ENCODE peak calls at places on chromosomes 7 and 10, in nine cellular contexts. X is breast epithelium, V is body of pancreas, H is uterus, U is HCT116, K is adrenal gland, G is IMR-90, R is NB4, I is A549. N is an unnamed sample.

GRCh38 chr10:31618541-31619291 is 299.7 kb downstream of the ZEB1 start:
- DNase-seq in G (peak; percentile 75), H (peak; percentile 68), X (no peak), I (no peak), U (no peak), K (no peak), R (no peak), V (peak; percentile 12), N (peak; percentile 55)

GRCh38 chr7:516606-517456 is 2.8 kb downstream of the PDGFA start:
- DNase-seq in H (peak; percentile 65), R (no peak), I (peak; percentile 62), X (no peak), V (peak; percentile 69), G (peak; percentile 80), K (peak; percentile 68), U (no peak), N (peak; percentile 77)

GRCh38 chr7:6579446-6579845 is 2.2 kb downstream of the ZDHHC4 start:
- DNase-seq in K (no peak), R (peak; percentile 84), G (peak; percentile 42), I (no peak), X (no peak), V (no peak), U (no peak), H (no peak), N (no peak)

GRCh38 chr7:95686109-95686508 is 86.2 kb upstream of the DYNC1I1 start:
- DNase-seq in X (no peak), R (peak; percentile 54), V (peak; percentile 69), I (peak; percentile 19), U (peak; percentile 54), K (peak; percentile 60), H (peak; percentile 55), G (peak; percentile 39), N (peak; percentile 59)

GRCh38 chr7:37285701-37286475 is 162.8 kb downstream of the ELMO1 start:
- DNase-seq in I (no peak), X (no peak), H (no peak), U (no peak), K (no peak), V (no peak), G (no peak), R (no peak), N (no peak)

GRCh38 chr7:115299379-115300038 is 377.6 kb downstream of the MDFIC start:
- DNase-seq in U (no peak), G (no peak), R (no peak), X (no peak), I (no peak), H (no peak), K (no peak), V (no peak), N (no peak)

GRCh38 chr7:50793115-50793946 is 10.6 kb upstream of the GRB10 start:
- DNase-seq in U (no peak), G (peak; percentile 36), H (peak; percentile 59), K (peak; percentile 74), I (peak; percentile 72), R (peak; percentile 88), X (peak; percentile 71), V (peak; percentile 84), N (peak; percentile 54)

GRCh38 chr10:48658243-48658888 is 26.3 kb upstream of the WDFY4 start:
- DNase-seq in X (peak; percentile 76), V (peak; percentile 86), U (peak; percentile 55), G (peak; percentile 58), H (peak; percentile 56), K (peak; percentile 74), R (peak; percentile 81), I (peak; percentile 66), N (peak; percentile 52)

GRCh38 chr10:13272164-13272571 is 27.7 kb downstream of the PHYH start:
- DNase-seq in I (no peak), G (peak; percentile 54), V (peak; percentile 25), X (no peak), H (peak; percentile 53), K (no peak), R (no peak), U (no peak), N (peak; percentile 57)

GRCh38 chr10:114634607-114634974 is 23.5 kb downstream of the ABLIM1 start:
- DNase-seq in X (no peak), R (no peak), H (peak; percentile 59), G (peak; percentile 93), I (peak; percentile 88), U (peak; percentile 58), V (peak; percentile 65), K (peak; percentile 80), N (peak; percentile 52)

GRCh38 chr10:14971867-14972448 is 12.8 kb downstream of the MEIG1 start:
- DNase-seq in V (peak; percentile 68), H (no peak), U (no peak), K (no peak), I (no peak), X (no peak), R (peak; percentile 46), G (no peak), N (no peak)

GRCh38 chr7:121420976-121421375 is 24.9 kb upstream of the FAM3C start:
- DNase-seq in X (no peak), V (peak; percentile 51), I (no peak), U (no peak), R (no peak), H (no peak), G (no peak), K (no peak), N (no peak)

GRCh38 chr10:75433216-75433615 is 1.8 kb downstream of the LRMDA start:
- DNase-seq in K (no peak), X (no peak), U (no peak), I (no peak), G (no peak), H (no peak), R (peak; percentile 52), V (no peak), N (no peak)

GRCh38 chr10:75432176-75432575 is 752 bp downstream of the LRMDA start:
- DNase-seq in K (peak; percentile 44), I (no peak), G (no peak), V (peak; percentile 56), H (peak; percentile 26), R (peak; percentile 56), U (no peak), X (no peak), N (no peak)

GRCh38 chr10:75432763-75433162 is 1.3 kb downstream of the LRMDA start:
- DNase-seq in I (no peak), X (no peak), U (no peak), K (no peak), G (no peak), H (no peak), R (peak; percentile 31), V (no peak), N (no peak)

GRCh38 chr10:75430000-75430763 is 1.2 kb upstream of the LRMDA start:
- DNase-seq in X (no peak), I (peak; percentile 38), R (peak; percentile 97), U (no peak), K (peak; percentile 72), G (no peak), H (no peak), V (peak; percentile 80), N (no peak)

DNA sequence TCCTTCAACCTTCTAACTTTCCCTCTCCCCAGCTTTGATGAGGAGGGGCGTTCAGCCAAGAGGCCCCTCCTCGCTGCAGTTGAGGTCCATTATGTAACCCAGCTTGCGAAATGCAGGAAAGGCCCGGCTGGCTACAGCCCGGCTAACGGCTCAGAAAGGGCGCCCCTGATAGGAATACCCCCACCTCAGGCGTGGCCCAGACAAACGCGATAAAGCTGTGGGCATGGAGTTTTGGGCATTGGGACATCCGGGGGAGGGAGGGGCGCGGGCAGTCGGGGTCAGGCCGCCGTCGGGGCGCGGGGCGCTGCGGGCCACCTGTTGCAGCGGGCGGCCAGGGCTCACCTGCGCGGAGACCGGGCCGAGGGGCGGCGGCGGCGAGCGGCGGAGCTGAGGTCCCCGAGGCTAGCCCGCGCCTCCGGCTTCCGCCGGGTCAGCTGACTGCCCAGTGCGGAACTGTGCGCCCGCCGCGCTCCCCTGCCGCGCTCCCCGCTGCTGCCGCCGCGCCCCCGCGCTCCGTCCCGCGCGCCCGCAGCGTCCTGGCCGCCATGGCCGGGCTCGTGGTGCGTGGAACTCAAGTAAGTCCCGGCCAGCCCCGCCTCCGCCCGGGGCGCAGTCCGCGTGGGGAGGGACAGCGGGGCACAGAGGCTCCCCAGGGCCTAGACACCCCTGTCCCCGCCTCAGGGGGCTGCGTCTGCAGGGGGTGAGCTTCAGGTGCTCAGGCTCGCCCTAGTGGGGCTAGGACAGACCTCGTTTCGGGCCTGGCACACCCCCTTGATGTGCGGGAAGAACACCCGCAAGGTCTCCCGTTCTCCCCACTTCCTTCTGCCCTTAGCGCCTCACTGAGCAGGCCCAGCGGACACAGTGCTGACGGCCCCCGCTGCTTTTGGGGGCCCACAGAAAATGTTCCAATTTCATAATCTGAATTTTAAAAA is at the start of gene LRMDA:
- DNase-seq in X (no peak), V (peak; percentile 73), R (peak; percentile 99), G (no peak), U (no peak), I (peak; percentile 46), K (peak; percentile 69), H (peak; percentile 68), N (no peak)
- TF ChIP-seq POLR2A in X (no peak), V (peak; percentile 25), R (peak; percentile 76), G (no peak), U (no peak), I (no peak), K (peak; percentile 37), H (no peak), N (no peak)

GRCh38 chr7:11412036-11412435 is 420.0 kb downstream of the THSD7A start:
- DNase-seq in V (no peak), U (no peak), H (no peak), I (no peak), X (no peak), G (no peak), R (no peak), K (no peak), N (no peak)
- TF ChIP-seq POLR2A in V (no peak), U (no peak), H (no peak), I (no peak), X (no peak), G (no peak), R (no peak), K (no peak), N (no peak)

DNA sequence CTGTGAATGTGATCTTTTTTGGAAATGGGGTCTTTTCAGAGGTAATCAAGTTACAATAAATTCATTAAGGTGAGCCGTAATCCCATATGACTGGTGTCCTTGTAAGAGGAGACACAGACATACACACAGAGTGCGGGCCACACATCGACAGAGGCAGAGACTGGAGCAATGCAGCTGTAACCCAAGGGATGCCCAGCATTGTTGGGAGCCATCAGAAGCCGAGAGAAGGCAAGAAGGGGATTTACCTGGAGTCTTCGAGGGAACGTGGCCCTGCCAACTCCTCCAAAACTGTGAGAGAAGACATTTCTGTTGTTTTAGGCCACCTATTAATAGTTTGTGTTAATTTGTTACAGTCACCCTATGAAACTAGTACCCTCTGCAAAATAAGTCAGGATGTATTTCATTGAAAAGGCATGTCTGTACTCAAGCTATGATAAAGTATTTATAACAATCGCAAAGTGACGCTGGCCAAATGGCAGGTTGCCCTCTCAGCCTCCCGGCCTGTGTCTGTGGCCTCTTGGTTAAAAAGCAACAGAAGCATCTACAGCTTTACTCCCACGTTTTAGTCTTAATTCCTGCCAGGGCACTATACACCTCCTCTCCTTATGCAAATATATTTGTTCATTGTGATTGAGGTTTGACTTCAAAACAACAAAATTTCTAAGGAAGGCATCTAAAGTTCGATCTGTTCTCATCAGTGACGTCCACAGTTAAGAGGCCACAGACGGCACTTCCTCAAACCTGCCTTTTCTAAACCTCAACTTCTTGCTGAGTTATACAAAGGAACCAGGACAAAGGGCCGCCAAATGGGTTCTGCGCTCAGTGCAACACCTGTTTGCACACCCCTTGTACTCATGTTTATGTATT is 46.8 kb downstream of the HIPK2 start:
- DNase-seq in I (no peak), V (peak; percentile 65), K (peak; percentile 57), R (peak; percentile 76), U (no peak), H (peak; percentile 50), X (no peak), G (peak; percentile 72), N (no peak)
- TF ChIP-seq POLR2A in I (no peak), V (no peak), K (no peak), R (no peak), U (no peak), H (no peak), X (no peak), G (no peak), N (no peak)

GRCh38 chr10:100267237-100268104 is at the start of gene CWF19L1:
- DNase-seq in H (peak; percentile 88), K (peak; percentile 91), V (peak; percentile 91), R (peak; percentile 90), X (peak; percentile 88), I (peak; percentile 77), G (peak; percentile 88), U (peak; percentile 83), N (peak; percentile 86)
- TF ChIP-seq POLR2A in H (peak; percentile 27), K (peak; percentile 64), V (peak; percentile 16), R (peak; percentile 43), X (peak; percentile 46), I (peak; percentile 59), G (no peak), U (peak; percentile 61), N (peak; percentile 25)

N was measured in gastrocnemius medialis.